ENCODE peak calls at places on chromosomes 4 and X, in four cellular contexts. W is K562, J is HepG2, E is GM12878. C is an unnamed sample.

GRCh38 chr4:118981839-118982381 is 93.3 kb downstream of the SYNPO2 start:
- DNase-seq in W (peak), J (peak), E (no peak), C (peak)

GRCh38 chrX:131288738-131289511 is at the start of gene IGSF1:
- DNase-seq in W (peak), J (peak), E (no peak), C (no peak)

GRCh38 chr4:8770518-8771257 is 101.0 kb downstream of the HMX1 start:
- DNase-seq in W (no peak), J (no peak), E (no peak), C (no peak)

GRCh38 chr4:184322328-184323025 is 104.8 kb upstream of the ENPP6 start:
- DNase-seq in W (no peak), J (no peak), E (no peak), C (no peak)

GRCh38 chr4:112270643-112271484 is 14.8 kb downstream of the TIFA start:
- DNase-seq in W (no peak), J (no peak), E (no peak), C (no peak)

GRCh38 chr4:105174098-105174497 is 27.4 kb downstream of the TET2 start:
- DNase-seq in W (no peak), J (no peak), E (no peak), C (no peak)

GRCh38 chr4:99301376-99302164 is 10.8 kb upstream of the ADH1A start:
- DNase-seq in W (no peak), J (no peak), E (no peak), C (no peak)

GRCh38 chrX:8627796-8628195 is 104.1 kb downstream of the ANOS1 start:
- DNase-seq in W (no peak), J (no peak), E (no peak), C (no peak)

GRCh38 chrX:29468911-29469494 is 746.4 kb upstream of the MAGEB2 start:
- DNase-seq in W (no peak), J (no peak), E (no peak), C (no peak)

GRCh38 chr4:830776-831482 is 5.0 kb upstream of the CPLX1 start:
- DNase-seq in W (no peak), J (no peak), E (no peak), C (no peak)

GRCh38 chrX:85379174-85379907 is at the start of gene POF1B:
- DNase-seq in W (no peak), J (no peak), E (peak), C (peak)

GRCh38 chr4:184961693-184962092 is 56.6 kb upstream of the HELT start:
- DNase-seq in W (peak), J (no peak), E (no peak), C (no peak)

GRCh38 chrX:9622128-9622527 is 143.5 kb downstream of the GPR143 start:
- DNase-seq in W (no peak), J (no peak), E (no peak), C (no peak)

GRCh38 chr4:8428288-8429097 is 12.0 kb downstream of the ACOX3 start:
- DNase-seq in W (peak), J (peak), E (peak), C (peak)

GRCh38 chrX:40146471-40147398 is 49.0 kb upstream of the BCOR start:
- DNase-seq in W (no peak), J (no peak), E (no peak), C (no peak)

GRCh38 chr4:69497081-69497480 is 1.4 kb upstream of the UGT2B4 start:
- DNase-seq in W (no peak), J (no peak), E (no peak), C (no peak)

GRCh38 chr4:163681208-163681821 is 186.8 kb downstream of the TMA16 start:
- DNase-seq in W (peak), J (peak), E (no peak), C (peak)

GRCh38 chr4:576245-576821 is at the start of gene TMEM271:
- DNase-seq in W (no peak), J (no peak), E (no peak), C (no peak)

GRCh38 chrX:74911494-74911893 is 13.8 kb downstream of the NEXMIF start:
- DNase-seq in W (no peak), J (no peak), E (no peak), C (no peak)

GRCh38 chr4:151324449-151325319 is 721 bp downstream of the SH3D19 start:
- DNase-seq in W (peak), J (peak), E (no peak), C (peak)

GRCh38 chr4:158172196-158172557 is 648 bp downstream of the GASK1B start:
- DNase-seq in W (no peak), J (no peak), E (no peak), C (no peak)

GRCh38 chrX:16457239-16457638 is 192.7 kb upstream of the S100G start:
- DNase-seq in W (no peak), J (no peak), E (no peak), C (no peak)

DNA sequence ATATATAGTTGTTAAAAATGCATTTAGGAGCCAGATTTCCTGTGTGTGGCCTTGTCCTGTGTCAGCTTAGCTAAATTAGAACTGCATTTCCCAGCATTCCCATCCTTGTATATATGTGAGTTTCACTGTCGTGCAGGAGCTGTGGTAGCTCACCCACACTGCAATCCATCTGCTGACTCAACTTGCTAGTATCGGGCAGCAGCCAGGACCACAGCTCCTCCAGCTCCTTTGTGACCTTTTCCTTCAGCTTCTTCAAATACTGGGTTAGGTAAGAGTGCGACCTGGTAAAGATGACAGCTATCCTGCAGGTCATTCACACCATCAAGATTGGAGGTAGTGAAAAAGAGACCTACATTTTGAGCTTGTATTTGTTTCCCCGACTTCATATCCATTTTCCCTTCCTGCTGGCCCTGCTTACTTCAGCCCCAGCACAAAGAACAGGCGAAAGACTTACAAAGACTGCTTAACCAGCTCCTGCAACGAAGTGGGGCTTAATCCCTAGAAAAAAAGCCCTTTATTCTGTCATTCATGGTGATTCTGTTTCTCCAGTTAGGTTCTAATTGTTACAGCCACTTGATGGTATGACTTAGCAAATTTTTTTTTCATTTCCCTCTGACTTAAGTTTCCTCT is 11.4 kb downstream of the ASIC5 start:
- DNase-seq in W (no peak), J (no peak), E (no peak), C (peak)
- H3K27ac ChIP-seq in W (no peak), J (no peak), E (no peak), C (peak)

GRCh38 chr4:129248621-129249020 is 152.7 kb downstream of the C4orf33 start:
- DNase-seq in W (no peak), J (no peak), E (no peak), C (no peak)
- TF ChIP-seq USF2 in W (no peak), J (no peak), E (no peak), C (no peak)

GRCh38 chrX:118337687-118338086 is 8.2 kb upstream of the WDR44 start:
- DNase-seq in W (no peak), J (no peak), E (no peak), C (no peak)
- TF ChIP-seq JUNB in W (no peak), J (no peak), E (no peak), C (no peak)

DNA sequence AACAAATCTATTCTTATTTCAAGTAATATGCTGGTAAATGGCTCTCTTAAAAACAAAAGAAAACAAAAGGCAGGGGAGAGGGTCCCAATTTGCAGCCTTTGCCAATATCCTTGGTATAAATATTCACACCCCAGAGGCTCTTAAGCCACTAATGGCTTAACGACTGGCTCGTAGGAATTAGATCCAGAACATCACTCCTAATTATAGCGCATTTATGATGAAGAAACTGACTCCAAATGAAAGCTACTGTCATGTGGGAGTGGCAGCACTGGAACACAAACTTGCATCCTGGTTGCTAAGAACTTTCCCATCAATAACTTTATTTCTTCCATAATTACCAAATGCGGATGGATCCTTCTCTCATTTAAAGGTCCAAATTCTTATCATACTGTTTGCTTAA is 138.7 kb downstream of the FRYL start:
- DNase-seq in W (no peak), J (no peak), E (no peak), C (no peak)
- H3K27ac ChIP-seq in W (no peak), J (no peak), E (no peak), C (no peak)

GRCh38 chr4:187692626-187693025 is 302.9 kb upstream of the ZFP42 start:
- DNase-seq in W (no peak), J (no peak), E (no peak), C (no peak)

GRCh38 chr4:187685247-187685646 is 310.3 kb upstream of the ZFP42 start:
- DNase-seq in W (no peak), J (no peak), E (no peak), C (no peak)

GRCh38 chr4:187687701-187688100 is 307.9 kb upstream of the ZFP42 start:
- DNase-seq in W (no peak), J (no peak), E (no peak), C (no peak)
- TF ChIP-seq USF2 in W (no peak), J (no peak), E (no peak), C (no peak)

GRCh38 chr4:121140712-121141111 is 23.4 kb downstream of the TNIP3 start:
- DNase-seq in W (no peak), J (no peak), E (no peak), C (no peak)

GRCh38 chr4:121138445-121138844 is 25.7 kb downstream of the TNIP3 start:
- DNase-seq in W (no peak), J (no peak), E (no peak), C (no peak)

GRCh38 chr4:121139533-121140222 is 24.4 kb downstream of the TNIP3 start:
- DNase-seq in W (no peak), J (no peak), E (peak), C (no peak)

GRCh38 chr4:121143126-121143525 is 21.0 kb downstream of the TNIP3 start:
- DNase-seq in W (no peak), J (no peak), E (no peak), C (no peak)

DNA sequence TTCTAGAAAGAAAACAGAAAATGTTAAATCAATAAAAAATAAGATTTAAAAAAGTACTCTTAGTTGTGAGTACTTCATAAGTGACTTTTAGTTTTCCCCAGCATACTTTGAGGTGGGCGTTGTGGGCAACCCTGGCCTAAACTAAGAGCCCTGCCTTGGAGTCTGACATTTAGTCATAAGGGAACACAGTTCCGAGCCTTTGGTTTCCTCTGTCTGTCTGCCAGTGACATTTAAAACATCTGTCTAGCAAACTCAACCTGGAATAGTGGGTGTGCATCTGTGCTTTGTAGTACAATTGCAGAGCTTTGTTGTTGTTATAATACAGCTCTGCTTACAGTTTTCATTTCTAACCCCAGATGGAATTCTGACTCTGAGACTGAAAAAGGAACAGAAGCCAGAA is 26.1 kb downstream of the TNIP3 start:
- DNase-seq in W (no peak), J (no peak), E (no peak), C (no peak)
- TF ChIP-seq JUNB in W (no peak), J (no peak), E (no peak), C (no peak)

DNA sequence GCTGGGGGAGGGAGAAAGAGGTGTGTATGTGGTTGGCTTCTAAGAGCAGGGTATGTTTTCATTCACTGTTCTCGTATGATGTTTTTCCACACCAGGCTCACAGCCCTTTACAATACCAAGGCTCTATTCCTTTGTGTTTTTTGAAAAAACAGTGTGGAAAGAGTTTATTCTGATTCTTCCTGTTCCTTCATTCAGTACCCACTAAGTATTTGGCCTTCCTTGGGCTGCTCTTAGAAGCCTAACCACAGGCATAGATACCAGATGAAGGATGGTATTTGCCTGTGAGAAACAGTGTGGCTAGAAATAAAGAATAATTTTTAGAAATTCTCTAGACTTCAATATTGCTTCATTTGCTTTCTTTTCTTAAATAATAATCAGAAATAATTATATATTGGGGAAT is 518.0 kb upstream of the DIPK2B start:
- DNase-seq in W (no peak), J (no peak), E (no peak), C (no peak)
- H3K27ac ChIP-seq in W (no peak), J (no peak), E (no peak), C (no peak)

DNA sequence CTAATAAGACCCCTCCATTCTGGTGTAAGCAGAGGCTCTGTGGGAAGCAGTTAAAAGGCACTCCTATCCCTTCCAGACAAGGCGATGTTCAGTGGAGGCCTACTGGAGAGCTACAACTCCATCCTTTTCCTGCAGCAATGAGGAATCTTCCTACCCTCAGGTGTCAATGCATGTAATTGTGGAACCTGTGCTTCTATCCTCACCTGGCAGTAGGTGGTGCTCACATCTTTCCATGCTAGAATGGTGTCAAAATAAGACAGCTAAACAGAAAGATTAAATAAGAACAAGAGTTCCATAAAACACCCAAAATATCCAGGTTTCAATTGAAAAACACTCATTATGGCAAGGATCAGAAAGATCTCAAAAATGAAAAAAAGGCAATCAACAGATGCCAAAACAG is 224.6 kb downstream of the IL15 start:
- DNase-seq in W (no peak), J (no peak), E (no peak), C (peak)
- TF ChIP-seq USF2 in W (no peak), J (no peak), E (no peak), C (no peak)

DNA sequence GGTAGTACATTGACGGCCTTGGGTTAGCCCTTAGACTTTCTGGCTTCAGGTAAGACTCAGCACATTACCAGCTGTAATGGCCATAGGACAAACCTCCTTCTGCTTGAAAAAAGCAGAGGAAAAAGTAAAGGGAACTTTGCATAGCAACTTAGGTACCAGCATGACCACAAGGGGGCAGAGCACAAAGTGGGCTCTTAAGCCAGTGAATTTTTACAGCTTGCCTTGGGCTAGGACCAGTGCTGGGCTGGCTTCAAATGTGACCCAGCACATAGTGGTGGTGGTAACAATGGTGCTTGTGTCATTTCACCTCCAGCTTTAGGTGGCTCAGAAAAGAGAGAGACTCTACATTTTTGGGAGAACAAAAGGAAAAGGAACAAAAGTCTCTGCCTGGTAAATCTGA is 66.1 kb downstream of the KLHL4 start:
- DNase-seq in W (no peak), J (peak), E (no peak), C (no peak)
- TF ChIP-seq JUNB in W (no peak), J (no peak), E (no peak), C (no peak)